ENCODE peak calls at places on chromosomes 12 and 14, in four cellular contexts. One of them, this sample, is unnamed.

GRCh38 chr12:100141998-100142850 is 450 bp downstream of the BLTP3B start:
- DNase-seq in psoas muscle: peak
- DNase-seq in AG04449: no peak
- DNase-seq in brain pericyte: no peak
- DNase-seq in this sample: peak

GRCh38 chr12:46452061-46452615 is 79.6 kb upstream of the SLC38A2 start:
- DNase-seq in psoas muscle: no peak
- DNase-seq in AG04449: no peak
- DNase-seq in brain pericyte: no peak
- DNase-seq in this sample: no peak

GRCh38 chr14:77267937-77268699 is 2.9 kb downstream of the NGB start:
- DNase-seq in AG04449: no peak
- DNase-seq in psoas muscle: no peak
- DNase-seq in brain pericyte: no peak
- DNase-seq in this sample: no peak

GRCh38 chr12:75414671-75415070 is 23.8 kb downstream of the GLIPR1L2 start:
- DNase-seq in AG04449: no peak
- DNase-seq in brain pericyte: no peak
- DNase-seq in psoas muscle: no peak
- DNase-seq in this sample: no peak

GRCh38 chr12:981176-981828 is 9.7 kb upstream of the ERC1 start:
- DNase-seq in brain pericyte: no peak
- DNase-seq in psoas muscle: no peak
- DNase-seq in AG04449: no peak
- DNase-seq in this sample: no peak

GRCh38 chr12:13024151-13024946 is 19.8 kb upstream of the FAM234B start:
- DNase-seq in brain pericyte: no peak
- DNase-seq in AG04449: no peak
- DNase-seq in psoas muscle: no peak
- DNase-seq in this sample: peak

GRCh38 chr12:64256166-64256800 is 34.2 kb upstream of the KICS2 start:
- DNase-seq in AG04449: no peak
- DNase-seq in brain pericyte: no peak
- DNase-seq in psoas muscle: no peak
- DNase-seq in this sample: peak

GRCh38 chr14:64800000-64800399 is 79.7 kb downstream of the SPTB start:
- DNase-seq in psoas muscle: no peak
- DNase-seq in brain pericyte: no peak
- DNase-seq in AG04449: no peak
- DNase-seq in this sample: peak

GRCh38 chr14:26897186-26897585 is 299.4 kb upstream of the NOVA1 start:
- DNase-seq in psoas muscle: no peak
- DNase-seq in brain pericyte: no peak
- DNase-seq in AG04449: no peak
- DNase-seq in this sample: no peak

GRCh38 chr12:105574056-105574715 is 243.7 kb downstream of the C12orf75 start:
- DNase-seq in psoas muscle: no peak
- DNase-seq in AG04449: no peak
- DNase-seq in brain pericyte: no peak
- DNase-seq in this sample: peak

GRCh38 chr14:76262591-76262990 is 110.9 kb downstream of the GPATCH2L start:
- DNase-seq in AG04449: no peak
- DNase-seq in brain pericyte: no peak
- DNase-seq in psoas muscle: no peak
- DNase-seq in this sample: no peak

GRCh38 chr12:71220295-71220694 is 62.5 kb upstream of the TSPAN8 start:
- DNase-seq in brain pericyte: no peak
- DNase-seq in AG04449: no peak
- DNase-seq in psoas muscle: no peak
- DNase-seq in this sample: no peak

GRCh38 chr12:23810327-23810902 is 139.1 kb downstream of the SOX5 start:
- DNase-seq in psoas muscle: no peak
- DNase-seq in brain pericyte: no peak
- DNase-seq in AG04449: no peak
- DNase-seq in this sample: no peak

GRCh38 chr12:22299294-22299912 is 35.1 kb downstream of the ST8SIA1 start:
- DNase-seq in brain pericyte: no peak
- DNase-seq in psoas muscle: no peak
- DNase-seq in AG04449: no peak
- DNase-seq in this sample: no peak

This sample was measured in adipocyte.